ENCODE peak calls at places on chromosomes 12 and 14, in eight cellular contexts. M is K562, W is AG10803, Z is endothelial cell, U is type B pancreatic cell, Q is AG04450, I is astrocyte, B is HCT116. G is an unnamed sample.

GRCh38 chr14:89418452-89418851 is 1.4 kb upstream of the FOXN3 start:
- DNase-seq in I (no peak), B (no peak), Q (no peak), M (no peak), U (no peak), Z (no peak), W (no peak), G (no peak)

GRCh38 chr14:56855891-56856461 is 45.7 kb upstream of the OTX2 start:
- DNase-seq in M (no peak), W (no peak), Z (no peak), Q (no peak), I (no peak), U (no peak), B (no peak), G (peak)

GRCh38 chr12:93167841-93168492 is 209.8 kb upstream of the NUDT4 start:
- DNase-seq in B (no peak), W (no peak), U (no peak), Q (no peak), Z (no peak), I (peak), M (no peak), G (no peak)

GRCh38 chr12:96093543-96094196 is 58.3 kb upstream of the LTA4H start:
- DNase-seq in U (no peak), M (no peak), Q (no peak), W (no peak), Z (no peak), I (no peak), B (no peak), G (no peak)

GRCh38 chr14:61812347-61813100 is 50.3 kb downstream of the SNAPC1 start:
- DNase-seq in I (peak), B (no peak), W (no peak), Q (no peak), M (no peak), Z (peak), U (no peak), G (peak)

GRCh38 chr14:96592591-96593388 is 90.6 kb downstream of the PAPOLA start:
- DNase-seq in Z (peak), Q (no peak), I (peak), U (no peak), B (no peak), W (peak), M (peak), G (peak)

GRCh38 chr12:104446646-104447415 is 9.9 kb upstream of the CHST11 start:
- DNase-seq in I (no peak), B (no peak), Z (no peak), M (no peak), U (no peak), W (no peak), Q (no peak), G (no peak)

GRCh38 chr12:124696689-124697476 is 129.5 kb upstream of the NCOR2 start:
- DNase-seq in Q (no peak), Z (no peak), M (no peak), B (no peak), U (no peak), W (no peak), I (no peak), G (no peak)

GRCh38 chr12:30796508-30796780 is 41.7 kb upstream of the CAPRIN2 start:
- DNase-seq in B (no peak), I (peak), Z (no peak), W (peak), U (no peak), M (peak), Q (no peak), G (no peak)

GRCh38 chr12:91347686-91348085 is 165.1 kb upstream of the DCN start:
- DNase-seq in Q (no peak), B (no peak), Z (no peak), W (peak), I (no peak), U (no peak), M (no peak), G (no peak)

DNA sequence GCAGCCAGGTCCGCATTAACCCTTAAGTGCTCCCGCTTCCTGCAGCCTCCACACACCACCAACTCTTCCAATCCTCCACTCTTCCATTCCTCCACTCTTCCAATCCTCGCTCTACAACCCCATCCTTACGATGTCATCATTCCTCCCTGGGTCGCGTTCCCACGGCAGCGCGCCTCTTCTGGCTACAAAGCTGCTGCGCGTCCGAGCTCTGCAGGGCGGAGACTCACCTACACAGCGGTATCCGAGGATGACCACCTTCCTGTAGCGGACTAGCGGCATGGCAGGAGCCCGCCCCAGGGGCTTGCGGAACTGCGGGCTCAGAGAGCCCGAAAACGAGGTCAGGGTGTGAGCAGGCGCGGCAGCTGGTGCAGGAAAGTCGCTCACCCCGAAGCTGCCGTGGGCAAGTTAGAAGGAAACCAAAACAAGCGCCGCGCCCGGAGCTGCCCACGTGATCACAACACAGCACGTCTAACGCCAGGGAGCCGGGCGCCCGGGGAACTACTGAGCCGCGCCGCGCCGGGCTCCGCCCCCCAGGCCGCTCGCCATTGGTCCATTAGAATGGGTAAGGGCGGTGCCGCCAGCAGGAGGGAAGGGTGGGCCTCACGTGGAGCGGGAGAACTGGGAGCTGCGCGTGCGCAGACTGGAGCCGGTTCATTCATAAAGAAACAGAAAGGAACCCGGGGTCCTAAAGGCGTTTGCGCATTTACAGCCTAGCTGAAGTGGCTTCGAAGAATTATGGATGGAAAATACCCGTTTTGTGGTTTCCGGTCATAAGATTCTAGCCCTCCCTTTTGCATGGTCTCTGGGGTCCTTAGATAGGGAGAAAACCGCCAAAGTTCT is at the start of gene RHEBL1:
- DNase-seq in W (peak), U (peak), M (peak), B (peak), Q (peak), Z (peak), I (peak), G (peak)
- TF ChIP-seq CTCF in W (peak), U (no peak), M (peak), B (peak), Q (peak), Z (no peak), I (no peak), G (peak)

DNA sequence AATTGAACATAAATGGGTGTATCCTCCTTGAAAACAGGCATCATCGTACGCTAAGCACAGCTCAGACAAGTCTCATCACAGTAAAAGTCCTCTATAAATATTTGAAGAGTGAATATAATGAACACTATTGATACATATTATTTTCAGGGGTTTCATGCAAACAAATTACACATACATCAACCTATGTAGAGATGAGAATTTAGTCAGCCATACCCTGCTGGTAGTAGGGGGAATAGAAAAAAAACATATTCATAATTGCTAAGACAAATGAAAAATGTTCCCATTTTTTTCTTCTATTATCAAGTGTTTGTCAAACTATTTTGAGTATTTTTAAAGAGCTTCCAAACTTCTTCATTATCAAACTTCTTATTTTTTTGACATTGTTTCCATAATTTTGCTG is 205.6 kb upstream of the SOX5 start:
- DNase-seq in I (no peak), Q (no peak), B (no peak), W (no peak), Z (no peak), U (no peak), M (no peak), G (no peak)
- TF ChIP-seq CTCF in I (no peak), Q (peak), B (no peak), W (no peak), Z (peak), U (peak), M (no peak), G (peak)

DNA sequence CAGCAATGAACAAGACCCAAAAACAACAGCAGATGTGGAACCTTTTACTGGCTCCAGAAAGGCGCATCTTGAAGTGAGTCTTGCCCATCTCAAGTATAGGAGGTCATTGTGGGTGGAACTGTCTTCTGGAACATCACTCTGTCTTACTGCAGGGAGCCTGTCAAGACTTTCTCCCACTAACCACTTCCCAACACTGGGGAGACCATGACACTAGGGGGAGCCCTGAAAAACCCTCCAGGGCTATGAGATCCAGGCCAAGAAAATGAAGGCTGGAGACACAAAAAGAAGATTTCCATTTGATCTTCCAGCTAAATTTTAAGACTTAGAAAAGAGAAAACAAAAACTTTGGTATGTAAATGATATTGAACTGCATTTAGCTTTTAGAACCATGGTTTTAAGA is 13.5 kb upstream of the ATG14 start:
- DNase-seq in W (no peak), M (peak), Q (no peak), B (no peak), Z (no peak), I (no peak), U (no peak), G (no peak)
- TF ChIP-seq CTCF in W (peak), M (peak), Q (no peak), B (no peak), Z (no peak), I (no peak), U (no peak), G (no peak)

GRCh38 chr12:49388682-49389081 is 21.4 kb downstream of the SPATS2 start:
- DNase-seq in W (no peak), Z (no peak), U (no peak), I (no peak), Q (no peak), M (no peak), B (no peak), G (no peak)

GRCh38 chr12:49389092-49389703 is 21.9 kb downstream of the SPATS2 start:
- DNase-seq in B (no peak), Q (no peak), U (no peak), I (no peak), M (no peak), W (no peak), Z (peak), G (no peak)
- TF ChIP-seq CTCF in B (no peak), Q (no peak), U (no peak), I (no peak), M (no peak), W (no peak), Z (peak), G (peak)

G was measured in progenitor cell of endocrine pancreas.